ENCODE peak calls at places on chromosomes 7 and 10, in five cellular contexts. B, C, J, K and P are unnamed samples.

GRCh38 chr10:103643381-103643780 is 149.9 kb downstream of the NEURL1 start:
- DNase-seq in B (no peak), C (no peak), J (no peak), K (peak), P (no peak)

GRCh38 chr10:81843042-81843441 is 32.0 kb upstream of the NRG3 start:
- DNase-seq in B (no peak), J (no peak), C (no peak), K (no peak), P (no peak)

GRCh38 chr7:152571031-152571430 is 104.9 kb downstream of the XRCC2 start:
- DNase-seq in K (no peak), B (no peak), C (no peak), J (no peak), P (no peak)

GRCh38 chr10:30027057-30028005 is 32.1 kb downstream of the JCAD start:
- DNase-seq in J (peak), K (no peak), C (peak), B (peak), P (peak)

GRCh38 chr7:64636386-64636785 is 29.5 kb upstream of the ZNF107 start:
- DNase-seq in J (no peak), B (no peak), K (no peak), C (no peak), P (no peak)

GRCh38 chr10:62632071-62632809 is 172.3 kb upstream of the ADO start:
- DNase-seq in K (no peak), C (no peak), J (no peak), B (peak), P (no peak)

GRCh38 chr7:108413782-108414492 is 42.3 kb downstream of the NRCAM start:
- DNase-seq in J (no peak), C (no peak), B (no peak), K (no peak), P (no peak)

GRCh38 chr10:70135684-70136083 is 3.1 kb upstream of the AIFM2 start:
- DNase-seq in J (no peak), K (no peak), B (no peak), C (peak), P (no peak)

GRCh38 chr10:69786791-69787190 is 14.9 kb upstream of the COL13A1 start:
- DNase-seq in C (no peak), J (no peak), K (no peak), B (no peak), P (no peak)

GRCh38 chr10:8331896-8332729 is 277.6 kb downstream of the GATA3 start:
- DNase-seq in J (no peak), K (peak), B (no peak), C (no peak), P (no peak)

GRCh38 chr7:21361413-21362130 is 66.3 kb upstream of the SP4 start:
- DNase-seq in C (no peak), B (no peak), K (no peak), J (no peak), P (no peak)

GRCh38 chr10:131576341-131577177 is 265.0 kb upstream of the TCERG1L start:
- DNase-seq in K (no peak), J (no peak), C (no peak), B (no peak), P (peak)

GRCh38 chr7:77887567-77887966 is 89.0 kb downstream of the PHTF2 start:
- DNase-seq in B (no peak), J (no peak), C (no peak), K (no peak), P (no peak)

GRCh38 chr10:102948163-102948562 is 30.1 kb downstream of the CNNM2 start:
- DNase-seq in J (no peak), B (no peak), C (no peak), K (no peak), P (no peak)

GRCh38 chr10:58797356-58797755 is 284.7 kb downstream of the BICC1 start:
- DNase-seq in J (no peak), B (no peak), C (no peak), K (no peak), P (no peak)

GRCh38 chr7:138125119-138125518 is 48.9 kb downstream of the AKR1D1 start:
- DNase-seq in J (no peak), K (no peak), C (no peak), B (no peak), P (no peak)

GRCh38 chr7:121530251-121531174 is 134.4 kb upstream of the FAM3C start:
- DNase-seq in J (peak), K (no peak), C (no peak), B (peak), P (no peak)

GRCh38 chr10:60114765-60115586 is 208.6 kb upstream of the CCDC6 start:
- DNase-seq in B (no peak), K (no peak), C (no peak), J (peak), P (no peak)

GRCh38 chr10:94194256-94194655 is 168.5 kb downstream of the NOC3L start:
- DNase-seq in B (no peak), C (no peak), K (no peak), J (no peak), P (no peak)

GRCh38 chr10:72162978-72163377 is 52.8 kb upstream of the ANAPC16 start:
- DNase-seq in B (peak), C (no peak), J (no peak), K (no peak), P (no peak)

GRCh38 chr10:69089638-69090599 is 2.0 kb downstream of the SRGN start:
- DNase-seq in K (no peak), B (peak), J (no peak), C (no peak), P (no peak)

GRCh38 chr10:114408968-114409444 is 4.7 kb upstream of the AFAP1L2 start:
- DNase-seq in K (no peak), C (peak), B (no peak), J (no peak), P (no peak)

GRCh38 chr7:116436305-116436826 is 63.2 kb upstream of the CAV2 start:
- DNase-seq in K (no peak), C (no peak), J (no peak), B (no peak), P (no peak)

GRCh38 chr7:111803015-111803758 is 240.9 kb upstream of the IMMP2L start:
- DNase-seq in C (no peak), K (peak), J (no peak), B (no peak), P (no peak)

GRCh38 chr10:30435068-30435422 is 1.1 kb downstream of the MAP3K8 start:
- DNase-seq in K (no peak), B (no peak), J (no peak), C (peak), P (peak)

GRCh38 chr7:27096756-27097514 is 1.1 kb upstream of the HOXA1 start:
- DNase-seq in C (peak), J (no peak), B (no peak), K (no peak), P (no peak)

GRCh38 chr7:100428967-100429636 is 529 bp upstream of the MEPCE start:
- DNase-seq in C (peak), B (peak), K (peak), J (peak), P (peak)

GRCh38 chr7:8714791-8715190 is 281.4 kb downstream of the NXPH1 start:
- DNase-seq in K (no peak), B (no peak), C (no peak), J (no peak), P (no peak)

GRCh38 chr7:21011153-21011552 is 224.5 kb upstream of the SP8 start:
- DNase-seq in C (no peak), K (no peak), J (peak), B (no peak), P (peak)

GRCh38 chr7:26180792-26181198 is 19.8 kb downstream of the HNRNPA2B1 start:
- DNase-seq in J (no peak), C (no peak), K (no peak), B (no peak), P (no peak)

GRCh38 chr7:44970521-44971051 is 8.2 kb downstream of the MYO1G start:
- DNase-seq in B (no peak), C (peak), K (no peak), J (no peak), P (peak)

GRCh38 chr7:77691892-77692491 is 4.3 kb upstream of the RSBN1L start:
- DNase-seq in K (no peak), J (no peak), C (no peak), B (no peak), P (no peak)

GRCh38 chr7:50591480-50592438 is 26.6 kb upstream of the DDC start:
- DNase-seq in K (no peak), J (no peak), B (peak), C (no peak), P (no peak)

GRCh38 chr7:97145068-97145467 is 27.6 kb downstream of the SDHAF3 start:
- DNase-seq in B (no peak), C (no peak), J (no peak), K (no peak), P (no peak)
- TF ChIP-seq CTCF in B (peak), C (no peak), J (no peak), K (peak), P (no peak)

GRCh38 chr7:47358357-47358756 is 223.6 kb downstream of the TNS3 start:
- DNase-seq in K (no peak), J (no peak), B (no peak), C (no peak), P (no peak)
- TF ChIP-seq POLR2A in K (no peak), J (no peak), B (no peak), C (no peak), P (no peak)

DNA sequence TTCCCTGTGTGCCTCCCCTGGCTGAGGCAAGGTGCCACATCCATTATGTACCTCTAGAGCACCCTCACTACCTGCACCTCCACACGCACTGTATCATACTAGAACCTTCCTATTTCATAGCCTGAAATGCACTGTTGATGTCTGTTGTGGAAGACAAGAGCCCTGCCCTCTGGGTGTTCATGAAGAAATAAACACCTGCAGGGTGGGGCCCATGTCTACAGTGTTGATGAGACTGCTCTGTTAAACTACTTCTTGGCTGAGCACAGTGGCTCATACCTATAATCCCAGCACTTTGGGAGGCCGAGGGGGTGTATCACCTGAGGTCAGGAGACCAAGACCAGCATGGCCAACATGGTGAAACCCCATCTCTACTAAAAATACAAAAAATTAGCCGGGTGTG is 14.0 kb downstream of the SORBS1 start:
- DNase-seq in C (no peak), B (no peak), K (no peak), J (no peak), P (no peak)
- TF ChIP-seq POLR2AphosphoS5 in C (no peak), B (no peak), K (no peak), J (no peak), P (no peak)

DNA sequence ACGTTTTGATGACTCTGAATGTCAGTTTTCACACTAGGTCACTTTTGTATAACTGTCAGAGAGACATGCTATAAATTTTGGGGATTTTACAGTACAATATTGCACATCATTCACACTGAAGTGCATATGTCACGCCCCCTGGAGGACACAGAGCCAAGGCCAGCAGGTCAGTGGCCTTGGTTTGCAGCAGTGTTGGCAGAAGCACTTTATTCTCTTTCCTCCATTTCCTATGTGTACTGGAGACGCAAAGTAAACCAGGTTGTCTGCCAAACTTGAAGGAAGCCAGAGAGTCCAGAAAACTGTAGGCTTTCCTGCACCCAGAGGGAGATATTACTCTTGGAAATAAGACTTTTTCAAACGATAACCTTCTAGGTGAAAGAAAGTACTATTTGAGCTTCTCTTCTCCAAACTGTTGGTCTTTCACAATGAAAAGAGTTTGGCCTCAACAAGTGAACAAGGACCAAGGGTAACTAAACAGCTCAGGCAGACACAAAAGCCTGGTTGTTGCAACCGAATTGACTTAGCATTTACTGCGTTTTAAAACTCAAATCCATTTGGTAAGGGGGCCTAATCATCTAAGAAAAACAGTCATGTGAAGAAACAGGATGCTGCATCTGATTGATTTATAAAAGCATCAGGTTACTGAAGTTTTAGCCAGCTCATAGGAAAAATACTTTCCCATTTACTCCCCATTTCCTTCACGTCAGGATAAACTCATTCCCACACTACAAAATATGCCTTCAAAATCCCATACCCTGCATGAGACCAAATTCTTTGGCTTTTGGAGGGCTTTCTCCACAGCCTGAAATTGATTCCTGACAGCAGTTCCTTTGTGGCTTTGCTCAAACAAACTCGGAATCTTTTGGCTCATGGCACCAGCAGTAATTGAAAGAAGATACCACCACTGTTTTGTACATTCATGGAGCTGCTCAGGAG is 83.0 kb upstream of the SEC61G start:
- DNase-seq in J (peak), C (no peak), B (no peak), K (no peak), P (no peak)
- TF ChIP-seq CTCF in J (peak), C (no peak), B (peak), K (no peak), P (peak)